ENCODE peak calls at places on chromosomes 16 and 17, in five cellular contexts. One of them, this sample, is unnamed.

GRCh38 chr17:1643999-1644492 is 1.5 kb downstream of the SCARF1 start:
- DNase-seq in NCI-H460: no peak
- DNase-seq in fibroblast of the aortic adventitia: no peak
- DNase-seq in mucosa of gallbladder: no peak
- DNase-seq in HAP-1: no peak
- DNase-seq in this sample: no peak

GRCh38 chr16:35210681-35211433 is 1751.4 kb downstream of the TP53TG3F start:
- DNase-seq in HAP-1: no peak
- DNase-seq in mucosa of gallbladder: no peak
- DNase-seq in NCI-H460: no peak
- DNase-seq in fibroblast of the aortic adventitia: no peak
- DNase-seq in this sample: no peak

GRCh38 chr17:50514936-50515702 is 6.9 kb downstream of the MYCBPAP start:
- DNase-seq in fibroblast of the aortic adventitia: peak
- DNase-seq in NCI-H460: no peak
- DNase-seq in HAP-1: no peak
- DNase-seq in mucosa of gallbladder: no peak
- DNase-seq in this sample: peak

GRCh38 chr17:36851230-36851629 is 86.0 kb upstream of the LHX1 start:
- DNase-seq in fibroblast of the aortic adventitia: no peak
- DNase-seq in NCI-H460: no peak
- DNase-seq in HAP-1: no peak
- DNase-seq in mucosa of gallbladder: no peak
- DNase-seq in this sample: no peak

GRCh38 chr17:15918661-15919259 is 26.2 kb upstream of the ADORA2B start:
- DNase-seq in HAP-1: no peak
- DNase-seq in fibroblast of the aortic adventitia: no peak
- DNase-seq in NCI-H460: no peak
- DNase-seq in mucosa of gallbladder: peak
- DNase-seq in this sample: no peak

GRCh38 chr17:3039748-3040147 is 23.7 kb downstream of the OR1D5 start:
- DNase-seq in mucosa of gallbladder: no peak
- DNase-seq in HAP-1: no peak
- DNase-seq in fibroblast of the aortic adventitia: no peak
- DNase-seq in NCI-H460: no peak
- DNase-seq in this sample: no peak

GRCh38 chr17:29042679-29043538 is at the start of gene PIPOX:
- DNase-seq in HAP-1: peak
- DNase-seq in mucosa of gallbladder: peak
- DNase-seq in NCI-H460: no peak
- DNase-seq in fibroblast of the aortic adventitia: no peak
- DNase-seq in this sample: no peak

GRCh38 chr17:72004476-72005331 is 116.1 kb upstream of the SOX9 start:
- DNase-seq in HAP-1: no peak
- DNase-seq in mucosa of gallbladder: no peak
- DNase-seq in NCI-H460: no peak
- DNase-seq in fibroblast of the aortic adventitia: no peak
- DNase-seq in this sample: no peak

GRCh38 chr17:74457146-74457819 is 9.2 kb upstream of the CD300A start:
- DNase-seq in fibroblast of the aortic adventitia: peak
- DNase-seq in HAP-1: peak
- DNase-seq in NCI-H460: peak
- DNase-seq in mucosa of gallbladder: peak
- DNase-seq in this sample: peak

GRCh38 chr17:5127910-5128309 is 12.1 kb downstream of the USP6 start:
- DNase-seq in mucosa of gallbladder: no peak
- DNase-seq in NCI-H460: no peak
- DNase-seq in fibroblast of the aortic adventitia: no peak
- DNase-seq in HAP-1: no peak
- DNase-seq in this sample: no peak

GRCh38 chr16:13969711-13970110 is 49.8 kb downstream of the ERCC4 start:
- DNase-seq in mucosa of gallbladder: no peak
- DNase-seq in NCI-H460: no peak
- DNase-seq in fibroblast of the aortic adventitia: no peak
- DNase-seq in HAP-1: no peak
- DNase-seq in this sample: no peak

GRCh38 chr17:77746391-77746790 is 212.1 kb upstream of the TNRC6C start:
- DNase-seq in mucosa of gallbladder: no peak
- DNase-seq in fibroblast of the aortic adventitia: no peak
- DNase-seq in NCI-H460: no peak
- DNase-seq in HAP-1: no peak
- DNase-seq in this sample: no peak

GRCh38 chr16:12901204-12901596 is 198 bp upstream of the SHISA9 start:
- DNase-seq in HAP-1: no peak
- DNase-seq in mucosa of gallbladder: no peak
- DNase-seq in fibroblast of the aortic adventitia: no peak
- DNase-seq in NCI-H460: no peak
- DNase-seq in this sample: no peak

GRCh38 chr17:6755731-6756184 is at the start of gene XAF1:
- DNase-seq in mucosa of gallbladder: peak
- DNase-seq in HAP-1: no peak
- DNase-seq in fibroblast of the aortic adventitia: peak
- DNase-seq in NCI-H460: no peak
- DNase-seq in this sample: peak

GRCh38 chr16:24610421-24610765 is 71.0 kb downstream of the RBBP6 start:
- DNase-seq in HAP-1: no peak
- DNase-seq in mucosa of gallbladder: peak
- DNase-seq in NCI-H460: no peak
- DNase-seq in fibroblast of the aortic adventitia: peak
- DNase-seq in this sample: no peak

GRCh38 chr17:75776399-75777242 is 8.0 kb upstream of the UNK start:
- DNase-seq in mucosa of gallbladder: no peak
- DNase-seq in HAP-1: no peak
- DNase-seq in NCI-H460: no peak
- DNase-seq in fibroblast of the aortic adventitia: peak
- DNase-seq in this sample: no peak

GRCh38 chr16:53207810-53208752 is 153.3 kb downstream of the CHD9 start:
- DNase-seq in mucosa of gallbladder: peak
- DNase-seq in HAP-1: peak
- DNase-seq in NCI-H460: peak
- DNase-seq in fibroblast of the aortic adventitia: peak
- DNase-seq in this sample: peak

GRCh38 chr16:82368041-82368440 is 198.0 kb upstream of the MPHOSPH6 start:
- DNase-seq in mucosa of gallbladder: peak
- DNase-seq in fibroblast of the aortic adventitia: peak
- DNase-seq in NCI-H460: peak
- DNase-seq in HAP-1: peak
- DNase-seq in this sample: no peak

GRCh38 chr16:3528406-3528805 is 27.6 kb downstream of the CLUAP1 start:
- DNase-seq in NCI-H460: no peak
- DNase-seq in mucosa of gallbladder: no peak
- DNase-seq in HAP-1: no peak
- DNase-seq in fibroblast of the aortic adventitia: no peak
- DNase-seq in this sample: no peak

GRCh38 chr16:15778204-15778743 is 78.6 kb downstream of the MYH11 start:
- DNase-seq in mucosa of gallbladder: no peak
- DNase-seq in HAP-1: no peak
- DNase-seq in fibroblast of the aortic adventitia: no peak
- DNase-seq in NCI-H460: no peak
- DNase-seq in this sample: no peak

GRCh38 chr17:488993-489757 is 136.6 kb upstream of the RPH3AL start:
- DNase-seq in HAP-1: peak
- DNase-seq in NCI-H460: no peak
- DNase-seq in fibroblast of the aortic adventitia: no peak
- DNase-seq in mucosa of gallbladder: no peak
- DNase-seq in this sample: no peak

GRCh38 chr16:85475233-85475632 is 137.9 kb upstream of the GSE1 start:
- DNase-seq in NCI-H460: no peak
- DNase-seq in HAP-1: no peak
- DNase-seq in fibroblast of the aortic adventitia: peak
- DNase-seq in mucosa of gallbladder: no peak
- DNase-seq in this sample: no peak